ENCODE peak calls at places on chromosomes 11 and 22, in nine cellular contexts. L is activated CD8-positive, alpha-beta memory T cell treated with anti-CD3 and anti-CD28 coated beads for 4 hours; B is T-helper 9 cell; U is heart right ventricle; Y is stimulated activated CD8-positive, alpha-beta memory T cell treated with anti-CD3 and anti-CD28 coated beads, Interleukin-2, amount 100 ng/mL, for 1 hour; P is neural crest cell; D is NCI-H1417; J is left ventricle myocardium superior; W is HEK293T. N is an unnamed sample.

GRCh38 chr11:65524747-65525658 is at the start of gene SCYL1:
- DNase-seq in D (peak; percentile 84), W (peak; percentile 95), L (peak; percentile 63), U (peak; percentile 78), Y (peak; percentile 75), J (peak; percentile 89), B (peak; percentile 85), P (peak; percentile 74), N (peak; percentile 48)

GRCh38 chr11:118263694-118264567 is at the start of gene MPZL2:
- DNase-seq in B (no peak), L (no peak), J (peak; percentile 41), P (no peak), D (no peak), W (no peak), U (peak; percentile 23), Y (no peak), N (peak; percentile 61)

GRCh38 chr11:64052938-64053622 is 17.3 kb downstream of the FLRT1 start:
- DNase-seq in Y (no peak), B (no peak), J (no peak), U (no peak), P (no peak), W (no peak), L (no peak), D (no peak), N (no peak)

GRCh38 chr22:21051145-21051835 is 5.5 kb downstream of the LRRC74B start:
- DNase-seq in Y (no peak), P (no peak), U (no peak), D (no peak), W (no peak), J (no peak), L (no peak), B (no peak), N (no peak)

GRCh38 chr22:49044776-49045175 is 782.9 kb downstream of the BRD1 start:
- DNase-seq in W (no peak), B (no peak), U (no peak), L (no peak), J (no peak), P (no peak), D (no peak), Y (no peak), N (no peak)

GRCh38 chr11:47327025-47327424 is 25.5 kb downstream of the MYBPC3 start:
- DNase-seq in L (no peak), U (no peak), W (no peak), J (peak; percentile 55), D (peak; percentile 17), P (no peak), B (no peak), Y (no peak), N (no peak)

GRCh38 chr11:13355191-13355590 is 77.6 kb downstream of the BMAL1 start:
- DNase-seq in L (no peak), Y (no peak), B (no peak), U (no peak), J (no peak), W (no peak), D (no peak), P (no peak), N (no peak)

GRCh38 chr11:127651175-127651887 is 650.8 kb upstream of the KIRREL3 start:
- DNase-seq in U (no peak), B (no peak), P (no peak), Y (no peak), J (no peak), D (no peak), L (no peak), W (no peak), N (no peak)

GRCh38 chr11:73554677-73555320 is 43.1 kb downstream of the FAM168A start:
- DNase-seq in P (no peak), Y (no peak), D (no peak), L (no peak), B (no peak), U (no peak), W (no peak), J (no peak), N (no peak)

GRCh38 chr11:75342231-75342918 is 9.1 kb downstream of the ARRB1 start:
- DNase-seq in U (no peak), L (no peak), B (no peak), P (no peak), D (no peak), Y (no peak), J (peak; percentile 31), W (no peak), N (no peak)